ENCODE peak calls at places on chromosome 14, in four cellular contexts. I is body of pancreas, S is pancreas, H is uterus. X is an unnamed sample.

GRCh38 chr14:104161601-104162367 is 23.4 kb downstream of the KIF26A start:
- DNase-seq in S (no peak), H (no peak), I (no peak), X (no peak)

GRCh38 chr14:105153331-105153731 is 15.2 kb downstream of the JAG2 start:
- DNase-seq in I (peak), H (no peak), S (peak), X (no peak)

GRCh38 chr14:32137313-32137712 is 60.2 kb downstream of the ARHGAP5 start:
- DNase-seq in I (no peak), S (no peak), H (no peak), X (no peak)

GRCh38 chr14:38122241-38122640 is 85.5 kb upstream of the SSTR1 start:
- DNase-seq in S (no peak), H (no peak), I (no peak), X (no peak)

GRCh38 chr14:102982852-102983470 is 60.5 kb downstream of the AMN start:
- DNase-seq in I (no peak), S (no peak), H (no peak), X (no peak)

GRCh38 chr14:96090441-96091148 is 51.4 kb downstream of the C14orf132 start:
- DNase-seq in H (peak), S (no peak), I (peak), X (peak)

GRCh38 chr14:34722723-34723545 is 8.5 kb upstream of the CFL2 start:
- DNase-seq in S (no peak), H (peak), I (peak), X (peak)

GRCh38 chr14:61280526-61281185 is 482 bp downstream of the TMEM30B start:
- DNase-seq in S (peak), I (peak), H (peak), X (peak)

GRCh38 chr14:88660056-88660455 is 97.2 kb downstream of the ZC3H14 start:
- DNase-seq in H (no peak), S (no peak), I (no peak), X (peak)

GRCh38 chr14:105211086-105211757 is 30.1 kb upstream of the NUDT14 start:
- DNase-seq in S (no peak), H (no peak), I (no peak), X (no peak)

GRCh38 chr14:23380197-23381016 is 3.6 kb downstream of the CMTM5 start:
- DNase-seq in S (no peak), H (no peak), I (no peak), X (no peak)
- TF ChIP-seq CTCF in S (no peak), H (no peak), I (no peak), X (no peak)

GRCh38 chr14:78737606-78738005 is 567.4 kb downstream of the NRXN3 start:
- DNase-seq in S (no peak), H (no peak), I (no peak), X (no peak)

DNA sequence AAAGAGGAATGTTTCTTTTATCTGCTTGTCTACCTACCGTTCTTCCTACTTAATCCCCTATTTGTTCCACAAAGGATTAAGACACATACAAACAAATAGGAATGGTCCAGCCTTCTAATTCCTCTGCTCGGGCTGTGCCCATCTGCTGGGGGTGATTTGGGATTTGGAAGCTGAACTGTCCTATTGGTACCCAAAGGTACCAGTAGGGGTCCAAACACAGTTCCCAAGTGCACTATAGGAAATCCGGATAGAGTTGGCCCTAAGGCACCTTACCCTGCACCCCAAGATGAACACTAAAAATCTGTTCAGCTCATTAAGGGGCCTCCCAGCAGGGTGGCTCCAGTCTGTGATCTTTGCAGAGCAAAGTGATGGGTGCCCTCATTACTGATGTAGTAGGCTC is 566.9 kb downstream of the NRXN3 start:
- DNase-seq in S (no peak), I (no peak), H (no peak), X (no peak)
- TF ChIP-seq CTCF in S (no peak), I (no peak), H (no peak), X (no peak)

GRCh38 chr14:106436310-106436905 is 910.0 kb downstream of the TMEM121 start:
- DNase-seq in I (peak), S (peak), H (no peak), X (no peak)
- TF ChIP-seq CTCF in I (peak), S (no peak), H (peak), X (no peak)

DNA sequence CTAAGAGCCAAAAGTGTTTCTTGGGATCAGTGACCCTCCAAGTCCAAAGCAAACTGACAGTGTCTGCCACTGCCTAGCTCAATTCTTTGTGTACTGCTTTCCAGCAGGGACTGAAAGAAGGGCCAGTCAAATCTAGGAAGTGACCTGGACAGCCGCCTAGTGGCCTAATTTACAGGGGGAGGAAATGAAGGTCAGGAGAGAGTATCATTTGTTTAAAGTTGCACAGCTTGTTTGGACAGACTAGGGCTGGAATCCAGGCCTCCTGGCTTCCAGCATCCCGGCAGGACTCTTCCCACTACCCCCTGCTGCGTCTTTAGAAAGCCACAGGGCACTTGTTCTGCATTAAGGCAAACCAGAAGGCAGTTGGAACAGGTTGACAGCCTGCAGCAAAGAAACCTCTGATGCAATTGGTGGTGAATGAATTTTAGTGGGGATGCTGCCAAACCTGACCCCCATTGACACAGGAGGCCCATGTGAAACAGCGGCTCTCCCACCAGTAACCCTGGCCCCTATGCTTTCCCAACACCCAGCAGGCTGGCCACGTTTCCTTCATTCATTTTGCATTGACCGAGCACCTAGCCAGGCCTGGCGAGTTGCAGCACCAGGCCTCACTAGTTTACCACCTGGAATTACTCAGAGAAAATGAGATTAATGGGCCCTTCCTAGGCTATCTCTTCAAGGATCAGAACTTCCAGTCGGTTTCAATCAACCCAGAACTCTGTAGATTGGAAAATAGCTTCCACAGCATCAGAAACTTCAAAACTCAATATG is 28.2 kb downstream of the GALNT16 start:
- DNase-seq in H (peak), I (peak), S (no peak), X (peak)
- TF ChIP-seq CTCF in H (peak), I (peak), S (peak), X (peak)